ENCODE peak calls at places on chromosomes 12 and 14, in eight cellular contexts. One of them, this sample, is unnamed.

GRCh38 chr12:33423706-33424105 is 15.9 kb downstream of the SYT10 start:
- DNase-seq in GM12891: no peak
- DNase-seq in right lobe of liver: no peak
- DNase-seq in testis: no peak
- DNase-seq in H54: no peak
- DNase-seq in tibial nerve: no peak
- DNase-seq in A549: no peak
- DNase-seq in IMR-90: no peak
- DNase-seq in this sample: no peak

GRCh38 chr12:55637467-55637866 is 775 bp downstream of the OR10P1 start:
- DNase-seq in IMR-90: no peak
- DNase-seq in H54: no peak
- DNase-seq in GM12891: no peak
- DNase-seq in testis: no peak
- DNase-seq in A549: no peak
- DNase-seq in tibial nerve: no peak
- DNase-seq in right lobe of liver: no peak
- DNase-seq in this sample: no peak

GRCh38 chr14:23829736-23830474 is 123.7 kb upstream of the DHRS4 start:
- DNase-seq in testis: no peak
- DNase-seq in A549: peak
- DNase-seq in GM12891: no peak
- DNase-seq in right lobe of liver: no peak
- DNase-seq in tibial nerve: no peak
- DNase-seq in IMR-90: peak
- DNase-seq in H54: peak
- DNase-seq in this sample: no peak

GRCh38 chr12:109695961-109696461 is 17.6 kb upstream of the FAM222A start:
- DNase-seq in tibial nerve: no peak
- DNase-seq in testis: no peak
- DNase-seq in right lobe of liver: no peak
- DNase-seq in IMR-90: no peak
- DNase-seq in H54: no peak
- DNase-seq in A549: no peak
- DNase-seq in GM12891: no peak
- DNase-seq in this sample: no peak

GRCh38 chr12:98646165-98646764 is 1.2 kb downstream of the APAF1 start:
- DNase-seq in A549: no peak
- DNase-seq in GM12891: no peak
- DNase-seq in H54: no peak
- DNase-seq in tibial nerve: no peak
- DNase-seq in right lobe of liver: no peak
- DNase-seq in IMR-90: peak
- DNase-seq in testis: no peak
- DNase-seq in this sample: no peak

GRCh38 chr14:23141706-23142467 is 22.8 kb upstream of the CEBPE start:
- DNase-seq in testis: peak
- DNase-seq in IMR-90: peak
- DNase-seq in GM12891: no peak
- DNase-seq in H54: peak
- DNase-seq in tibial nerve: no peak
- DNase-seq in A549: peak
- DNase-seq in right lobe of liver: no peak
- DNase-seq in this sample: peak

GRCh38 chr12:42625611-42626010 is 36.1 kb upstream of the PRICKLE1 start:
- DNase-seq in tibial nerve: no peak
- DNase-seq in testis: peak
- DNase-seq in IMR-90: no peak
- DNase-seq in GM12891: no peak
- DNase-seq in H54: no peak
- DNase-seq in A549: no peak
- DNase-seq in right lobe of liver: no peak
- DNase-seq in this sample: no peak

GRCh38 chr14:33810308-33810707 is 140.6 kb downstream of the EGLN3 start:
- DNase-seq in right lobe of liver: no peak
- DNase-seq in H54: no peak
- DNase-seq in GM12891: no peak
- DNase-seq in IMR-90: no peak
- DNase-seq in A549: no peak
- DNase-seq in testis: no peak
- DNase-seq in tibial nerve: no peak
- DNase-seq in this sample: no peak

GRCh38 chr14:91877376-91877775 is 10.0 kb upstream of the TC2N start:
- DNase-seq in testis: no peak
- DNase-seq in A549: no peak
- DNase-seq in IMR-90: no peak
- DNase-seq in GM12891: no peak
- DNase-seq in right lobe of liver: no peak
- DNase-seq in tibial nerve: no peak
- DNase-seq in H54: no peak
- DNase-seq in this sample: no peak

DNA sequence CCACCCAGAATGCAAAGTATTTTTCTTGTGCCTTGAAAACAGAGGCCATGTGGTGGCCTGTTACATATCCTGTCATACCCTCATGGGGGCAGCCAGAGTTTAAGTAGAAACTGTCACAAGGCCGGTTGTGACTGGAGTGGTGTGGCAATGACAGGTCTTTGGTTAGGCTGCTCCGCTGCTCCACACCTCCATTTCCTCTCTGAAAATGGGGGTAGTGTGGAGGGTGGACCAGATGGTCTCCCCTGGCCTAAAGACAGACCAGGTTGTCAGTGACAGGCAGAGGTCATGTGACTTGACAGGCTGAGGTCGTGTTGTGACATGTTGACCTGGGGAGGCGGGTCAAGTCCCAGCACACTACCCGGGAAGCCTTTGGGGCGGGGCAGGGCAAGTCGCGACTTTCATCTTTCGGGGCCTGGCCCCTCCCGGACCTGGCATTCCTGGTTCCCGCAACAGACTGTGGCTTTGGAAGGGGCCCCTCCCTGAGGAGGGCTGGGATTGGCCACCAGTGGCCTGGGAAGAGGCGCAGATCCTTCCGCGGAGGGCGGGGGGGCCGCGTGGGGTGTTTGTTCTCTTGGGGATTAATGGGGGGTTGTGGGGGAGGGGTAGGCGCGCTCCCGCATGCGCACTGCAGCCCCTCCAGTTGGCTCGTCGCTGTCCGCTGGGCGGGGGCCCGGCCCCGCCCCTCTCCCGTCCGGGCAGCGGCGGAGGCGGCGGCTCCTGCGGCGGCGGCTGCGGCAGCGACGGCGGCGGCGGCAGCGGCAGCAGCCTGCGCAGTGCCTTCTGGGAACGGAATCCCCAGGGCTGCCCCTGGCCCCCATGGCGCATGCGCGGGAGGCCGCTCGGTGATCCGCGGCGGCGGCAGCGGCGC is at the start of gene MBD6:
- DNase-seq in H54: peak
- DNase-seq in IMR-90: peak
- DNase-seq in tibial nerve: peak
- DNase-seq in GM12891: peak
- DNase-seq in testis: peak
- DNase-seq in A549: peak
- DNase-seq in right lobe of liver: peak
- DNase-seq in this sample: peak
- TF ChIP-seq POLR2A in H54: peak
- TF ChIP-seq POLR2A in IMR-90: peak
- TF ChIP-seq POLR2A in tibial nerve: peak
- TF ChIP-seq POLR2A in GM12891: peak
- TF ChIP-seq POLR2A in testis: peak
- TF ChIP-seq POLR2A in A549: no peak
- TF ChIP-seq POLR2A in right lobe of liver: peak
- TF ChIP-seq POLR2A in this sample: peak

GRCh38 chr12:47903927-47904646 is 707 bp downstream of the VDR start:
- DNase-seq in IMR-90: peak
- DNase-seq in GM12891: no peak
- DNase-seq in H54: peak
- DNase-seq in testis: peak
- DNase-seq in tibial nerve: peak
- DNase-seq in right lobe of liver: no peak
- DNase-seq in A549: peak
- DNase-seq in this sample: peak

GRCh38 chr12:47905313-47905730 is 528 bp upstream of the VDR start:
- DNase-seq in H54: no peak
- DNase-seq in IMR-90: no peak
- DNase-seq in right lobe of liver: peak
- DNase-seq in GM12891: no peak
- DNase-seq in tibial nerve: no peak
- DNase-seq in A549: no peak
- DNase-seq in testis: peak
- DNase-seq in this sample: peak

GRCh38 chr12:47902131-47902639 is 2.6 kb downstream of the VDR start:
- DNase-seq in A549: no peak
- DNase-seq in H54: no peak
- DNase-seq in tibial nerve: no peak
- DNase-seq in testis: no peak
- DNase-seq in right lobe of liver: no peak
- DNase-seq in GM12891: no peak
- DNase-seq in IMR-90: no peak
- DNase-seq in this sample: no peak

GRCh38 chr12:47903151-47903611 is 1.6 kb downstream of the VDR start:
- DNase-seq in A549: no peak
- DNase-seq in H54: no peak
- DNase-seq in tibial nerve: no peak
- DNase-seq in IMR-90: peak
- DNase-seq in right lobe of liver: no peak
- DNase-seq in GM12891: no peak
- DNase-seq in testis: no peak
- DNase-seq in this sample: no peak

DNA sequence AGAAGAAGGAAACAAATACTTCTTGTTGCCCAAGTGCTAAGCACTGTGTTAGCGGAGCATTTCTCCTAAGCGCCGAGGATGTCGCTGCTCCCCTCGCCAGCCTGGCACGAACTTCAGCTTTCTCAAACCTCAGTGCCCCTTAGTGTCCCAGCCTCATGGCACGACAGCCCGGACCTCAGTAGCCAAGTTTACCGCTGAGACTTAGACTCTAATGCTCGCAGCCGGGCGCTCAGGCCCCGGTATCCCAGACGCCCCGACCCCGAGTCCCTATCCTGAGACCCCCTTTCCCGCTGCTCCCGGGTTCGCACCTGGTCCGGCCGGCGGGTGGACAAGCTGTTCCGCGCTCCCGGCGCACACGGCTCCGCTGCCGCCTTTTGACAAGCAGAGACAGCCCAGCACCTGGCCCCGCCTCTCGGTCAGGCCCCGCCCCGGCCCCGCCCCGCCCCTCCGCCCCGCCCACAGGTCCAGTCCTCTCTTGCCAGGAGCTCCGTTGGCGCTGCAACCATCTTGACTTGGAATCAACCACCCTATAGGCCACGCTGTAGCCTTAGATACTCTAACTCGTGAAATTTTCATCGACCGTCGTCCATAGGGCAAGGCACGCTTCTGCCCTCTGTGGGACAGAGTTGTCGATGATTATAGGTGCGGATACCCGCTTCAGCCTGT is at the start of gene VDR:
- DNase-seq in GM12891: peak
- DNase-seq in A549: peak
- DNase-seq in right lobe of liver: peak
- DNase-seq in H54: peak
- DNase-seq in testis: peak
- DNase-seq in tibial nerve: peak
- DNase-seq in IMR-90: peak
- DNase-seq in this sample: peak
- TF ChIP-seq POLR2A in GM12891: no peak
- TF ChIP-seq POLR2A in A549: peak
- TF ChIP-seq POLR2A in right lobe of liver: peak
- TF ChIP-seq POLR2A in H54: peak
- TF ChIP-seq POLR2A in testis: no peak
- TF ChIP-seq POLR2A in tibial nerve: no peak
- TF ChIP-seq POLR2A in IMR-90: no peak
- TF ChIP-seq POLR2A in this sample: no peak

DNA sequence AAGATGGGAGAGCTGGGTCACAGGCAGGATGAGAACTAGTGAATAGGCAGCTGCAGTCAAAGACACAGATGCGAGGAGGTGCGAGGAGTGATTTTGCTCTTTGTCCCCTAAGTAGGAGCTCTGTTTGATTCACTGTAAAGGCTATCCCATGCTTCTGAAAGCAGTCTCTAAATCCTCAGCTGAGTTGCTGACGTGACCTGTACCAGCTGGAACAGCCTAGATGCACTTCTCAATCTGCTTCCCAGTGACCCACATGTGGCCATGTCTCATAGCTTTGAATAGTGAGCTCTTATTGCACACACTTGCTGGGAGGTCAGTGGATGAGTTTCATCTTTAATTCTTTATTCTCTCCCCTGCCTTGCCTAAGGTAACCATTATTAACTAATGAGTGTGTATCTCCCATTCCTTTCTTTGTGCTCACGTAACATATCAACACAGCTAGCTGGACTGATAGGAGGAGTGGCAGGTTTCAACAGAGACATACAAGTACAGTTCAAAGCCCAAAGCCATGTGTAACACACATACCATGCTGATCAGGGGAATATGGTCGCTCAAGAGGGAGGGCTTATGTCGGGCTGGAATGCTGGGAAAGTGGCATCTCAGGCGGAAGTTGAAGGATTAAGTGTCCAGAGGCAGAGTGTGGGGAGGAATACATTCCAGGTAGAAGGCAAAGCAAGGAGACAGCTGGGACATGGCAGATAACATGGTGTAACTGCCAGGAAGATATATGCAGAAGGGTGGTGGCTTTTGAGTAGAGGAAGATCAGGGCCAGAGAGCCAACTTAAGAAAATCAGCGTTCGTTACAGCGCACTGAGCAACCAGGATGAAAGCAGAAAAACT is 15.4 kb upstream of the YY1 start:
- DNase-seq in IMR-90: peak
- DNase-seq in right lobe of liver: no peak
- DNase-seq in tibial nerve: no peak
- DNase-seq in A549: no peak
- DNase-seq in H54: no peak
- DNase-seq in testis: no peak
- DNase-seq in GM12891: no peak
- DNase-seq in this sample: no peak
- TF ChIP-seq POLR2A in IMR-90: no peak
- TF ChIP-seq POLR2A in right lobe of liver: no peak
- TF ChIP-seq POLR2A in tibial nerve: no peak
- TF ChIP-seq POLR2A in A549: no peak
- TF ChIP-seq POLR2A in H54: no peak
- TF ChIP-seq POLR2A in testis: no peak
- TF ChIP-seq POLR2A in GM12891: no peak
- TF ChIP-seq POLR2A in this sample: no peak

GRCh38 chr12:101877816-101878811 is 734 bp downstream of the DRAM1 start:
- DNase-seq in GM12891: no peak
- DNase-seq in IMR-90: no peak
- DNase-seq in right lobe of liver: peak
- DNase-seq in A549: peak
- DNase-seq in testis: peak
- DNase-seq in tibial nerve: peak
- DNase-seq in H54: peak
- DNase-seq in this sample: no peak
- TF ChIP-seq POLR2A in GM12891: no peak
- TF ChIP-seq POLR2A in IMR-90: no peak
- TF ChIP-seq POLR2A in right lobe of liver: no peak
- TF ChIP-seq POLR2A in A549: no peak
- TF ChIP-seq POLR2A in testis: no peak
- TF ChIP-seq POLR2A in tibial nerve: no peak
- TF ChIP-seq POLR2A in H54: no peak
- TF ChIP-seq POLR2A in this sample: no peak

GRCh38 chr12:121626087-121626852 is at the start of gene ORAI1:
- DNase-seq in testis: peak
- DNase-seq in A549: peak
- DNase-seq in GM12891: peak
- DNase-seq in H54: peak
- DNase-seq in tibial nerve: peak
- DNase-seq in IMR-90: peak
- DNase-seq in right lobe of liver: peak
- DNase-seq in this sample: peak
- TF ChIP-seq POLR2A in testis: peak
- TF ChIP-seq POLR2A in A549: peak
- TF ChIP-seq POLR2A in GM12891: peak
- TF ChIP-seq POLR2A in H54: peak
- TF ChIP-seq POLR2A in tibial nerve: peak
- TF ChIP-seq POLR2A in IMR-90: no peak
- TF ChIP-seq POLR2A in right lobe of liver: peak
- TF ChIP-seq POLR2A in this sample: no peak